ENCODE peak calls at places on chromosomes 4 and X, in five cellular contexts. J is upper lobe of right lung, I is HCT116, T is fibroblast of pulmonary artery, L is left lung. M is an unnamed sample.

GRCh38 chr4:6402566-6403399 is 69.6 kb downstream of the PPP2R2C start:
- DNase-seq in J (no peak), I (no peak), T (no peak), L (no peak), M (no peak)

GRCh38 chr4:7906171-7906581 is 33.5 kb downstream of the AFAP1 start:
- DNase-seq in J (no peak), I (no peak), T (peak), L (no peak), M (no peak)

GRCh38 chrX:29318051-29318450 is 730.8 kb downstream of the IL1RAPL1 start:
- DNase-seq in J (no peak), I (no peak), T (peak), L (no peak), M (no peak)

GRCh38 chr4:171774642-171775041 is 38.6 kb upstream of the GALNTL6 start:
- DNase-seq in J (no peak), I (no peak), T (no peak), L (no peak), M (no peak)

GRCh38 chrX:70026112-70026850 is 23.5 kb downstream of the AWAT2 start:
- DNase-seq in J (no peak), I (no peak), T (peak), L (no peak), M (no peak)

GRCh38 chrX:129823115-129823514 is 20.6 kb downstream of the ZDHHC9 start:
- DNase-seq in J (no peak), I (no peak), T (peak), L (no peak), M (peak)

GRCh38 chr4:54657194-54657555 is 582 bp upstream of the KIT start:
- DNase-seq in J (no peak), I (no peak), T (no peak), L (no peak), M (no peak)

GRCh38 chr4:70651864-70652506 is 14.3 kb downstream of the JCHAIN start:
- DNase-seq in J (no peak), I (peak), T (peak), L (no peak), M (peak)

GRCh38 chrX:66676990-66677389 is 38.1 kb upstream of the EDA2R start:
- DNase-seq in J (no peak), I (no peak), T (peak), L (no peak), M (no peak)

GRCh38 chr4:116849620-116850019 is 235.8 kb downstream of the TRAM1L1 start:
- DNase-seq in J (no peak), I (no peak), T (no peak), L (no peak), M (no peak)

GRCh38 chr4:10584042-10584441 is 100.5 kb downstream of the CLNK start:
- DNase-seq in J (no peak), I (no peak), T (peak), L (peak), M (no peak)

GRCh38 chrX:29478336-29479069 is 736.9 kb upstream of the MAGEB2 start:
- DNase-seq in J (no peak), I (peak), T (peak), L (no peak), M (peak)

GRCh38 chr4:118102195-118102594 is 67.9 kb downstream of the NDST3 start:
- DNase-seq in J (no peak), I (no peak), T (no peak), L (no peak), M (no peak)

GRCh38 chr4:13170131-13170530 is 314.0 kb downstream of the RAB28 start:
- DNase-seq in J (no peak), I (no peak), T (no peak), L (no peak), M (no peak)

GRCh38 chrX:68669094-68669830 is 21.8 kb downstream of the STARD8 start:
- DNase-seq in J (no peak), I (no peak), T (no peak), L (no peak), M (no peak)

GRCh38 chr4:37936889-37937498 is 23.2 kb upstream of the PTTG2 start:
- DNase-seq in J (no peak), I (no peak), T (no peak), L (no peak), M (no peak)

DNA sequence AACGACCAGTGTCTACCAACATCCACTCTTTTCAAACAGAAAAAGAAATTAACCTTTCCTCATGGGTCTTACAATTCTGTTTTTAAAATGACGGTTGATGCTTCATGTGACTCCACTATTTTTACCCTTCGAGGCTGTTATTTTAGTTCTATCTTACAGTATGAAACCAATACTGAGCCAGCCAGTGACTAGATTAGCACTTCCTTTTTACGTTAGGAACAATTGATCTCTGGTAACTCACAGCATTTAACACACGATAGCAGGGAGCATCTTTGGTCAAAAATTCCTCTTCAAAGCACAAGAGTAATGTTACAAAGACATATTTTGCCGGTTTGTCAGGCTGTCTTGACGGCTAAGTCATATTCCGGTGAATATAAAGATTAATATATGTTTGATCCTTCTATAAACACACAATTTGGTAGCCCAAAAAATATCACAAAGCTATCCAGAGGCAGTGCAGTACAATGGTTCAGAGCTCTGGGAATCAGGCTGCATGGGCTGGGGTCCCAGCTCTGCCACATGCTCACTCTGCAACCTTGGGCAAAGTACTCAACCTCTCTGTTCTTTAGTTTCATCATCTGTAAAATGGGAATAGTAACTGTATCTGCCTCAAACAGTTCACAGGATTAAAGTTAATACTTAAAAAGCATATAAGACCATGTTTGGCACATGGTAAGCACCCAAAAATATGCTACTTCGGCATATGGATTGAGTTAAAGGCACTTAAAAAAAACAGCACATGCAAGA is 62.9 kb upstream of the TXK start:
- DNase-seq in J (no peak), I (no peak), T (no peak), L (no peak), M (peak)
- H3K4me3 ChIP-seq in J (no peak), I (no peak), T (no peak), L (no peak), M (no peak)

GRCh38 chr4:78904143-78904542 is 35.1 kb downstream of the PAQR3 start:
- DNase-seq in J (no peak), I (no peak), T (no peak), L (no peak), M (no peak)
- H3K4me3 ChIP-seq in J (no peak), I (no peak), T (no peak), L (no peak), M (no peak)

GRCh38 chrX:153999359-154000037 is 20.2 kb downstream of the IRAK1 start:
- DNase-seq in J (no peak), I (no peak), T (no peak), L (no peak), M (no peak)
- H3K4me3 ChIP-seq in J (peak), I (no peak), T (no peak), L (no peak), M (no peak)

GRCh38 chr4:105633241-105633640 is 75.2 kb downstream of the INTS12 start:
- DNase-seq in J (no peak), I (no peak), T (no peak), L (no peak), M (no peak)
- H3K4me3 ChIP-seq in J (no peak), I (no peak), T (no peak), L (no peak), M (no peak)

DNA sequence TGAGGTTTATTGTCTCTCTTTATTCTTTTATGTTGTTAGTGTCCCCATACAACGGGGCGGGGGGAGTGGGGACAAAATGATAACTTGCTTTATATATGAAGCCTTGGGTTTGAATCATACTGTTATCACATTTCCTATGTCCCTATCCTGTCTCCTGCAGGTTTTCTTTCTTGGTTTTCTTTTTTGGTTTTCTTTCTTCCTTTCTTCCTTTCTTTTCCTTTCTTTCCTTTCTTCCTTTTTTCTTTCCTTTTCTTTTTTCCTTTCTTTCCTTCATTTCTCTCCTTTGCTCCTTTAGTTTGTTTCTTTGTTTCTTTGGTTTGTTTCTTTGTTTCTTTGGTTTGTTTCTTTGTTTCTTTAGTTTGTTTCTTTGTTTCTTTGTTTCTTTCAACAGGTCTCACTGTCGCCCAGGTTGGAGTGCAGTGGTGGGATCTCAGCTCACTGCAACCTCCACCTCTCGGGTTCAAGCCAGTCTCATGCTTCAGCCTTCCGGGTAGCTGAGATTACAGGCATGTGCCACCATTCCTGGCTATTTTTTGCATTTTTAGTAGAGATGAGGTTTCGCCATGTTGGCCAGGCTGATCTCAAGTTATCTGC is 4.8 kb downstream of the FMR1 start:
- DNase-seq in J (no peak), I (no peak), T (no peak), L (no peak), M (no peak)
- H3K4me3 ChIP-seq in J (no peak), I (no peak), T (no peak), L (no peak), M (no peak)

GRCh38 chr4:141329174-141329569 is 108.5 kb downstream of the ZNF330 start:
- DNase-seq in J (no peak), I (no peak), T (peak), L (no peak), M (no peak)

GRCh38 chr4:141335166-141335565 is 114.5 kb downstream of the ZNF330 start:
- DNase-seq in J (no peak), I (no peak), T (no peak), L (no peak), M (no peak)

GRCh38 chr4:141328550-141329173 is 108.0 kb downstream of the ZNF330 start:
- DNase-seq in J (no peak), I (no peak), T (no peak), L (no peak), M (no peak)

DNA sequence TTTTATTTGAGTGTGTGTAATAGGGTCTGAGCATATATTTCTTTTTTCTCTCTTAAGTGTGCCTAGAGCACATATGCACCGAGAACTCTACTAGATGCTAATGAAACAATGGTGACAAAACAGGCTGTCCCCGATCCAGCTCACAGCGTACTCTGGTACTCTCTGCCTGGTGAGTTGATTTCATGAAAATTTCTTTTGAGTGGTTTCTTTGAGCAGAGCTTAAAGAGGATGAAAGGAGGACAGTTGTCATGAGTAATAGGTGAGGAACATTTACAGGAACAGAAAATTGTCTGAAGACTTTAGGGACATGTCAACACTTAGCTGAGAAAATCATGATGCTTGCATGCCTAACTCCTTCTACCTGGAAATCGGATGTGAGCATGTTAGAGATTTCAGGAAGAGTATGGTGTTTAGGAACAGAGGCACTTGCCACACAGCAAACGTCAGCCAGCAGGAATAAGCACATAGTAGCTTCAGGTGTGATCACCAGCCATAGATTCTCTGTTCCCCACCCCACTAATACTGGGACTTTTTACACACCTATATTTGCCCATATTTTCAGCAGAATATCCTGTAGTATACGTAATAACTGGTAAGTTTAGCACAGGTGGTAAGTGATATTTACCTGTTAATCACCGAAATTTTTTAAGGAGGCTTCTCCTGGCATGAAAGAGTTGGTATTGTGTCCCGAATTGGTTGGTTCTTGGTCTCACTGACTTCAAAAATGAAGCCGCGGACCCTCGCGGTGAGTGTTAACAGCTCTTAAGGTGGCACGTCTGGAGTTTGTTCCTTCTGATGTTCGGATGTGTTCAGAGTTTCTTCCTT is 111.1 kb downstream of the ZNF330 start:
- DNase-seq in J (no peak), I (no peak), T (no peak), L (no peak), M (no peak)
- H3K4me3 ChIP-seq in J (no peak), I (no peak), T (no peak), L (no peak), M (no peak)

GRCh38 chr4:185775792-185776555 is 36.0 kb downstream of the SORBS2 start:
- DNase-seq in J (no peak), I (no peak), T (no peak), L (no peak), M (no peak)

GRCh38 chr4:185773419-185773818 is 38.6 kb downstream of the SORBS2 start:
- DNase-seq in J (peak), I (no peak), T (no peak), L (peak), M (no peak)

GRCh38 chr4:185772391-185773093 is 39.5 kb downstream of the SORBS2 start:
- DNase-seq in J (no peak), I (no peak), T (no peak), L (no peak), M (no peak)

GRCh38 chr4:185774815-185775684 is 36.9 kb downstream of the SORBS2 start:
- DNase-seq in J (peak), I (no peak), T (peak), L (peak), M (no peak)

DNA sequence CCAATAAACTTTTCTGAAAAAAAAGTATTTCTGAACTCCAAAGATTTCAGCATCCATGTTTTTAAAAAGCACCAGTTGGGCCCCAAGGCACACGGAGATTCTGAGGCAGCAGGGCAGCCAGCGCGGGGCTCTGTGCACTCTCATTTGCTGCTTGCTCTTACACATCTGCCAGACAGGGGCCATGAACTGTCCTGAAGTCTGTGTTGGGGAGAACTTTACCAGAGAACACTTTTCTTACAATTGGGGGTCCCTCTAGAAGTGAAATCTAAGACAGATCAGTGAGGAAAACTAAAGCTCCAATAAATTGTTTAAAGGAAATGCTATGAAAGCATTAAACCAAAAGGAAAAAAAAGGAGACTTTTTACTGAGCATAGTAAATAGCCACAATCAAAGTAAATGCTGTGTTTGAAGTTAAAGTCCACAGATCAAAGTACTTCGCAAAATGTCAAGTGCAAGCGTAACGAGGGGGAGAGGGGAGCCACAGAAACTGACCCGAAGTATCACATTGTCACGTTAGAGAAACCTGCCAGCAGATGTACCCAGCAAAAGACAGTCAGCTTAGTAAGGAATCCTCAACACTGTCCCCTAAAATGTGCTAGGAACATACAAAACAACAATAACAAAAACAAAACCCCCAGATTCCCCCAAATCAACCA is 37.8 kb downstream of the SORBS2 start:
- DNase-seq in J (no peak), I (no peak), T (no peak), L (no peak), M (no peak)
- H3K4me3 ChIP-seq in J (peak), I (no peak), T (peak), L (no peak), M (no peak)

M was measured in Karpas-422.